ENCODE peak calls at places on chromosomes 2 and 18, in five cellular contexts. B, I, J, U and W are unnamed samples.

GRCh38 chr18:23053756-23054457 is 81.4 kb upstream of the CABLES1 start:
- DNase-seq in U (peak), J (peak), B (peak), I (peak), W (no peak)

GRCh38 chr2:50535971-50536759 is 495.8 kb downstream of the NRXN1 start:
- DNase-seq in B (peak), I (peak), J (peak), U (no peak), W (no peak)

GRCh38 chr2:237556773-237557632 is 9.4 kb upstream of the PRLH start:
- DNase-seq in I (no peak), J (no peak), U (no peak), B (no peak), W (no peak)

GRCh38 chr2:39216495-39217191 is 27.1 kb downstream of the CDKL4 start:
- DNase-seq in B (no peak), U (no peak), I (no peak), J (no peak), W (no peak)

GRCh38 chr2:85886585-85886984 is 2.2 kb downstream of the ST3GAL5 start:
- DNase-seq in I (no peak), J (no peak), B (peak), U (peak), W (peak)

GRCh38 chr2:5696741-5697521 is 4.7 kb downstream of the SOX11 start:
- DNase-seq in U (no peak), I (no peak), J (no peak), B (no peak), W (no peak)

GRCh38 chr2:193963472-193964119 is 1693.4 kb upstream of the SLC39A10 start:
- DNase-seq in I (no peak), U (peak), B (peak), J (peak), W (no peak)

GRCh38 chr2:219416938-219417337 is 1.2 kb upstream of the DES start:
- DNase-seq in J (no peak), U (no peak), I (no peak), B (no peak), W (no peak)

GRCh38 chr2:85862426-85862825 is 26.4 kb downstream of the ST3GAL5 start:
- DNase-seq in J (no peak), B (no peak), U (no peak), I (no peak), W (no peak)

GRCh38 chr18:44725300-44726096 is 44.8 kb downstream of the SETBP1 start:
- DNase-seq in I (no peak), J (no peak), B (peak), U (no peak), W (no peak)

GRCh38 chr2:104876606-104877005 is 22.7 kb downstream of the POU3F3 start:
- DNase-seq in I (no peak), U (no peak), J (no peak), B (peak), W (no peak)

GRCh38 chr2:7915302-7916200 is 766.3 kb upstream of the ID2 start:
- DNase-seq in U (no peak), I (no peak), J (no peak), B (no peak), W (no peak)

GRCh38 chr2:142180820-142181533 is 50.2 kb upstream of the LRP1B start:
- DNase-seq in U (no peak), B (peak), J (peak), I (peak), W (no peak)

GRCh38 chr18:40866013-40866644 is 1088.9 kb upstream of the PIK3C3 start:
- DNase-seq in J (peak), I (no peak), U (no peak), B (no peak), W (no peak)

GRCh38 chr18:8367217-8367988 is 241.8 kb upstream of the RAB12 start:
- DNase-seq in B (peak), I (peak), U (peak), J (peak), W (no peak)

GRCh38 chr2:219457784-219458369 is 23.2 kb downstream of the SPEG start:
- DNase-seq in B (no peak), U (no peak), J (no peak), I (no peak), W (no peak)

GRCh38 chr18:30280861-30281470 is 761.6 kb downstream of the DSC3 start:
- DNase-seq in B (peak), I (no peak), J (peak), U (peak), W (no peak)

GRCh38 chr2:201149064-201149820 is 33.3 kb downstream of the CFLAR start:
- DNase-seq in I (no peak), U (peak), J (no peak), B (peak), W (no peak)

GRCh38 chr2:239801404-239802100 is 223.6 kb downstream of the NDUFA10 start:
- DNase-seq in U (no peak), I (no peak), B (no peak), J (no peak), W (peak)

GRCh38 chr18:8750954-8751415 is 45.6 kb downstream of the MTCL1 start:
- DNase-seq in J (no peak), U (peak), B (no peak), I (no peak), W (peak)

GRCh38 chr2:206477296-206477695 is 34.0 kb downstream of the ADAM23 start:
- DNase-seq in I (peak), U (no peak), B (no peak), J (peak), W (no peak)

GRCh38 chr2:197261808-197262226 is 48.8 kb downstream of the ANKRD44 start:
- DNase-seq in B (peak), I (no peak), J (no peak), U (no peak), W (no peak)

GRCh38 chr18:42784612-42785011 is 330.9 kb downstream of the RIT2 start:
- DNase-seq in B (no peak), I (no peak), U (peak), J (no peak), W (no peak)

GRCh38 chr2:108594982-108595464 is 60.8 kb downstream of the LIMS1 start:
- DNase-seq in J (no peak), B (no peak), U (peak), I (no peak), W (no peak)

GRCh38 chr18:26051845-26052244 is 38.6 kb downstream of the SS18 start:
- DNase-seq in J (no peak), U (no peak), I (no peak), B (no peak), W (no peak)

GRCh38 chr18:70450658-70451253 is 161.9 kb downstream of the SOCS6 start:
- DNase-seq in U (no peak), I (peak), J (peak), B (no peak), W (no peak)

GRCh38 chr2:234427081-234428058 is 69.5 kb downstream of the ARL4C start:
- DNase-seq in U (peak), I (no peak), J (no peak), B (no peak), W (no peak)

GRCh38 chr2:30267161-30267568 is 35.8 kb downstream of the LBH start:
- DNase-seq in I (no peak), U (no peak), B (no peak), J (no peak), W (no peak)

GRCh38 chr18:26543368-26543767 is 5.0 kb downstream of the KCTD1 start:
- DNase-seq in I (no peak), U (no peak), J (no peak), B (no peak), W (no peak)

GRCh38 chr2:178419123-178419522 is 31.9 kb downstream of the PRKRA start:
- DNase-seq in U (no peak), I (no peak), B (no peak), J (no peak), W (no peak)

GRCh38 chr2:75326645-75327044 is 127.3 kb upstream of the TACR1 start:
- DNase-seq in I (no peak), U (no peak), J (no peak), B (no peak), W (no peak)